ENCODE peak calls at places on chromosomes 1 and 21, in four cellular contexts. H, Q, M and J are unnamed samples.

GRCh38 chr1:165882168-165882837 is 54.9 kb downstream of the UCK2 start:
- DNase-seq in H (no peak), Q (no peak), M (no peak), J (no peak)

GRCh38 chr1:155070392-155070700 is 6.8 kb downstream of the EFNA4 start:
- DNase-seq in H (no peak), Q (no peak), M (no peak), J (no peak)

GRCh38 chr1:26541816-26542711 is 12.5 kb downstream of the RPS6KA1 start:
- DNase-seq in H (no peak), Q (peak; percentile 24), M (peak; percentile 83), J (peak; percentile 71)

GRCh38 chr1:45198185-45198584 is 8.2 kb downstream of the ZSWIM5 start:
- DNase-seq in H (no peak), Q (no peak), M (no peak), J (no peak)

GRCh38 chr1:69523032-69523431 is 44.7 kb upstream of the LRRC7 start:
- DNase-seq in H (peak; percentile 92), Q (no peak), M (no peak), J (peak; percentile 90)

GRCh38 chr1:78157162-78157561 is 111.4 kb downstream of the GIPC2 start:
- DNase-seq in H (peak; percentile 44), Q (no peak), M (no peak), J (peak; percentile 54)

GRCh38 chr1:240148333-240148732 is 56.6 kb downstream of the FMN2 start:
- DNase-seq in H (no peak), Q (no peak), M (no peak), J (no peak)

GRCh38 chr21:41431788-41432548 is 5.9 kb downstream of the MX1 start:
- DNase-seq in H (no peak), Q (no peak), M (no peak), J (no peak)

GRCh38 chr1:33097137-33097611 is 16.2 kb downstream of the AZIN2 start:
- DNase-seq in H (peak; percentile 63), Q (no peak), M (no peak), J (peak; percentile 40)
- H3K4me1 ChIP-seq in H (peaks cover 35% of the 10 kb centered on the region), Q (no peaks in the 10 kb centered on the region), M (peaks cover 2% of the 10 kb centered on the region), J (peaks cover 34% of the 10 kb centered on the region)

GRCh38 chr1:230125633-230126528 is 58.8 kb downstream of the GALNT2 start:
- DNase-seq in H (peak; percentile 45), Q (no peak), M (no peak), J (peak; percentile 60)
- H3K4me1 ChIP-seq in H (peaks cover 28% of the 10 kb centered on the region), Q (peaks cover 15% of the 10 kb centered on the region), M (peaks cover 6% of the 10 kb centered on the region), J (peaks cover 34% of the 10 kb centered on the region)

GRCh38 chr1:230145505-230145899 is 78.5 kb downstream of the GALNT2 start:
- DNase-seq in H (no peak), Q (no peak), M (no peak), J (no peak)
- H3K4me1 ChIP-seq in H (peaks cover 22% of the 10 kb centered on the region), Q (peaks cover 47% of the 10 kb centered on the region), M (peaks cover 16% of the 10 kb centered on the region), J (peaks cover 16% of the 10 kb centered on the region)

DNA sequence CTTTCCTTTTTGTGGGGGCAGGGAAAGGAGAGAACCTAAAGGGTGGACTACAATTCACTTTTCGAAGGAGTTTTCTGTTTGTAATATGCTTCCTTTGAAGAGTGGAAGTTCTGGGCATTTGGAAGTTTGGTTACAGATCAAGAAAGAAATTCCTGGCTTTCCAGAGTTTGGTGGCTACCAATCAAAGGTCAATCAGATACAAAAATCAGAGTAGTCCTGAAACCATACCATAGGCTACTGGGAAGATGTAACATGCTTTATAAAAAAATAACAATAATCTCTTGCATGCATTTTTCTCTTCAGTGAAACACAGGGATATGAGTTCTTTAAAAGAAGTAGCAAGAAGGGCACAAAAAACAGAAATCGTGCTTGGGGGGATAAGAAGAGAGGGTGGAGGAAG is 63.1 kb downstream of the GADD45A start:
- DNase-seq in H (no peak), Q (no peak), M (no peak), J (no peak)
- H3K4me1 ChIP-seq in H (peaks cover 55% of the 10 kb centered on the region), Q (peaks cover 20% of the 10 kb centered on the region), M (peaks cover 4% of the 10 kb centered on the region), J (peaks cover 77% of the 10 kb centered on the region)

GRCh38 chr1:236887081-236887480 is 92.0 kb downstream of the MTR start:
- DNase-seq in H (no peak), Q (no peak), M (no peak), J (no peak)

GRCh38 chr1:236893626-236894545 is 98.8 kb downstream of the MTR start:
- DNase-seq in H (no peak), Q (no peak), M (no peak), J (peak; percentile 65)

GRCh38 chr1:236888126-236888525 is 93.0 kb downstream of the MTR start:
- DNase-seq in H (no peak), Q (no peak), M (no peak), J (no peak)

GRCh38 chr1:236890152-236891056 is 95.3 kb downstream of the MTR start:
- DNase-seq in H (no peak), Q (no peak), M (no peak), J (no peak)

DNA sequence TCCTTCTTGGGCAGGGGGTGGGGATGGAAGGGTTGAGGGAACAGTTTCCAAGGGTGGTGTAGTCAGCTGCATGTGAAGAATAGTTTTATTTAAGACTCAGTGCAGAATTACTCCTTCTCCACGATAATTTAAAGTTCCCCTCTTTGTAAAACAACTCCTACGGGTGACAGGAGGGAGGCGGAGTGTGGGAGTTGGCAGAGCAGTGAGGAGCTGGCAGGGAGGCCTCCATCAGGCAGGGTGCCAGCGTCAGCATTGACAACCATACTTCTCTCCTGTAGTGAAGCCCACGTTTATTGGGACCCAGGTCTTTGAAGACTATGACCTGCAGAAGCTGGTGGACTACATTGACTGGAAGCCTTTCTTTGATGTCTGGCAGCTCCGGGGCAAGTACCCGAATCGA is 93.8 kb downstream of the MTR start:
- DNase-seq in H (no peak), Q (no peak), M (no peak), J (no peak)
- H3K4me1 ChIP-seq in H (no peaks in the 10 kb centered on the region), Q (no peaks in the 10 kb centered on the region), M (no peaks in the 10 kb centered on the region), J (peaks cover 6% of the 10 kb centered on the region)

GRCh38 chr1:211336775-211337174 is 10.1 kb downstream of the TRAF5 start:
- DNase-seq in H (no peak), Q (no peak), M (no peak), J (no peak)
- H3K4me1 ChIP-seq in H (peaks cover 2% of the 10 kb centered on the region), Q (peaks cover 27% of the 10 kb centered on the region), M (peaks cover 8% of the 10 kb centered on the region), J (peaks cover 6% of the 10 kb centered on the region)

DNA sequence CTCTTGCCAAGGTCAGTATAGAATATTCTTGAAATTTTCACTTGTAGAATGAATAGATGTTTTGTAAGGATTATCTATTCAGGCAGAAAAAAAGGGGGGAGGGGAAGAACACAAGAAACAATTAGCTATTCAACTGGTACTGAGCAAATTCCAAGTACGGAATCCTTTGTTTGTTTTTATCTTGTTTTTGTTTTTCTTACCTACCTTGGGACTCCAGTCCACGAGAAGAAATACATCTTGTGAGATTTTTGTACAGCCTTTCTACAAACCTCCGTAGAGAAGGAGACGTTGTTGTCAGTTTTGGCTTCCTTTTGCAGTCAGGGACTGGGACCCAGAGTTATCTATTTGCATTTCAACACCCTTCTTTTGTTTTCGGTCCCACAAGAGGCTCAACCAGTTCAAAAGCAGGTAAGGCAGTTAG is 36.0 kb downstream of the ZNF281 start:
- DNase-seq in H (no peak), Q (no peak), M (no peak), J (no peak)
- H3K4me1 ChIP-seq in H (peaks cover 48% of the 10 kb centered on the region), Q (no peaks in the 10 kb centered on the region), M (peaks cover 5% of the 10 kb centered on the region), J (peaks cover 65% of the 10 kb centered on the region)

DNA sequence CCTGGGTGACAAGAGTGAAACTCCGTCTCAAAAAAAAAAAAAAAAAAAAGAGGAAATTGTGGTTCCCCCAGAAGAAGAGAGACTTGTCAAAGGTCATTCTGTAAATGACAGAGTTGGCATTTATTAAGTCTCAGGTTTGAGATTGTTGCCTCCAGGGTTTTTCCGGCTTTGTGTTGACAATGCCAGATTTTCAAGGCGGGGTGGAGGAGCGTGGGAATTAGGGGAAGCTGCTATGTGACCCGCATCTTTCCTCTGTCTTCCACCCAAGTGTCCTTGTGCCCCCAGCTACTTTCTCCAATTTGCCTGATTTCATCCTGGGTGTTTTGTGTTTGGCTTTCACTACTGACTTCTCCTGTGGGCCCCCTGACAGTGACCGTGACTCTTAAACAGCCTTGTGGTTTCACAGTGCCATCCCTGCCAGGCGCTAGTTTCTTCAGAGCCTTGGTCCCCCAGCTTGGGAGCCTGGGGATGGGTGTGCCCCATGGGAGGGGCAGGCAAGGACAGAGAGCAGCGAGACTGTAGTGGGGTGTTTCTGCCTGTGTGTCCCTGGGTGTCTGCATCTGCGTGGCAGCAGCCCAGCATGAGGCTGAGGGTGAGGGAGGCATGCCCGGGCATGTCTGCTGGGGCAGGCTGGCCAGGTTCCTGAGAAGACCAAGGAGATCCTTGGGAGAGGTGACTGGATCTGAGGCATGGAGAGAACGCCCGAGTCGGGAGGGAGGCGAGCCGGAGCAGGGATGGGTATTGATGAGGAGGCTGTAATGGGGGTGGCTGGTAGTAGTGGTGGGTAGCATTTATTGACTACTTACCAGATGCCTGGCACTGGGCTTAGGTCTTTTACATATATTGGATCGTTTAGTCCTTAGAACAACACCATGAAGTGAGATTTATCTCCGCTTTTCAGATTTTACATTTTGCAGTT is 46.3 kb downstream of the IER5 start:
- DNase-seq in H (peak; percentile 82), Q (peak; percentile 42), M (no peak), J (peak; percentile 94)
- H3K4me1 ChIP-seq in H (peaks cover 27% of the 10 kb centered on the region), Q (peaks cover 6% of the 10 kb centered on the region), M (peaks cover 13% of the 10 kb centered on the region), J (peaks cover 28% of the 10 kb centered on the region)

GRCh38 chr1:38992450-38993111 is 1.5 kb downstream of the AKIRIN1 start:
- DNase-seq in H (no peak), Q (no peak), M (no peak), J (peak; percentile 15)
- H3K4me1 ChIP-seq in H (peaks cover 33% of the 10 kb centered on the region), Q (peaks cover 9% of the 10 kb centered on the region), M (no peaks in the 10 kb centered on the region), J (peaks cover 30% of the 10 kb centered on the region)

DNA sequence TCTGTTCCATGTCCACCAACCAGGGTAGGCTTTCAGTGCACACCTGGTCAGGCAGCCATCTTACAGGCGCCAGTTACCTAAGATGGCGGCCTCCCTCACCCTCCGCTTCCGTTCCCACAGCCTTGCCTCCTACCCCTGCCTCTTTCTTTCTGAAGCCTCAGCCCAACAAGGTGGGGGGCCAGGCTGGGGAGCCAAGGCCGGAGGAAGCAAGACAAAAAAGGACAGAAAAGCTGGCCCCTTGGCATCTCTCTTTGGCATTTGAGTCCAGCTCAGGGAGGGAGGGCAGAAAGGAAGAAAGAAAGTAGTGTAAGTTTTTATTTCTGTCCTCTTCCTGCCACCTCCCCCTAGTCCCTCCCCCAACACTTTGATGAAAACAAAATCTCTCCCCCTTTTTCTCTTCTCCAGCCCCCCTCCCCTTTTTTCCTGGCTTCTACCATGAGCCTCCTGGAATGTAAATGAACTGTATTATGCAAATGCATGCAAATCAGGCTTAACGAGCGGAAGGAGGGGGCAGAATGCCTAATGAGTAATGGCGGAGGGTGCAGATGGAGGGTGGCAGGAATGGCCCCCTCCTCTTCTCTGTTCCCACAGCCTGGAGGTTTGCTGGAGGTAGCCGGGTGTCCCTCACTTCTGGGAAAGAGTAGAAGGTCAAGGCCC is 43.8 kb downstream of the RHBG start:
- DNase-seq in H (no peak), Q (no peak), M (no peak), J (no peak)
- H3K4me1 ChIP-seq in H (no peaks in the 10 kb centered on the region), Q (no peaks in the 10 kb centered on the region), M (no peaks in the 10 kb centered on the region), J (no peaks in the 10 kb centered on the region)